ENCODE peak calls at places on chromosome 18, in eight cellular contexts. C is cardiac muscle cell, L is tibial artery, D is glutamatergic neuron, S is AG04449, B is astrocyte of the cerebellum, R is cardiac fibroblast, J is GM12865. H is an unnamed sample.

GRCh38 chr18:77106331-77106730 is 26.3 kb downstream of the MBP start:
- DNase-seq in D (no peak), R (peak; percentile 50), J (peak; percentile 71), L (no peak), C (peak; percentile 70), S (no peak), B (no peak), H (no peak)

GRCh38 chr18:23710068-23710527 is 20.8 kb downstream of the LAMA3 start:
- DNase-seq in C (peak; percentile 92), J (peak; percentile 84), R (peak; percentile 87), B (no peak), L (no peak), D (no peak), S (no peak), H (no peak)

GRCh38 chr18:78123144-78123909 is 856.3 kb upstream of the SALL3 start:
- DNase-seq in B (no peak), D (no peak), J (no peak), C (no peak), S (no peak), R (no peak), L (no peak), H (no peak)

GRCh38 chr18:49880656-49881055 is 67.3 kb upstream of the ACAA2 start:
- DNase-seq in J (no peak), B (no peak), S (no peak), C (peak; percentile 41), R (peak; percentile 8), D (no peak), L (no peak), H (no peak)

GRCh38 chr18:60022671-60023276 is 123.0 kb downstream of the PMAIP1 start:
- DNase-seq in B (no peak), S (no peak), R (no peak), L (no peak), C (no peak), J (peak; percentile 47), D (no peak), H (no peak)

GRCh38 chr18:7890078-7890477 is 323.0 kb downstream of the PTPRM start:
- DNase-seq in J (no peak), B (no peak), D (no peak), C (no peak), L (no peak), R (no peak), S (no peak), H (no peak)

GRCh38 chr18:55552498-55553189 is 35.3 kb downstream of the TCF4 start:
- DNase-seq in S (no peak), C (peak; percentile 50), D (no peak), L (no peak), B (peak; percentile 87), R (peak; percentile 35), J (no peak), H (no peak)

GRCh38 chr18:77054288-77054605 is 78.3 kb downstream of the MBP start:
- DNase-seq in S (no peak), D (no peak), B (no peak), R (no peak), L (no peak), C (no peak), J (peak; percentile 44), H (no peak)

GRCh38 chr18:51569561-51569960 is 372.1 kb upstream of the MEX3C start:
- DNase-seq in S (no peak), J (no peak), L (no peak), B (no peak), R (no peak), D (no peak), C (no peak), H (no peak)

GRCh38 chr18:76679259-76679658 is 143.1 kb upstream of the ZNF236 start:
- DNase-seq in S (no peak), C (no peak), B (no peak), R (no peak), L (no peak), J (no peak), D (peak; percentile 50), H (no peak)

GRCh38 chr18:76274470-76275289 is 220.4 kb downstream of the ZNF516 start:
- DNase-seq in C (no peak), D (peak; percentile 68), L (no peak), S (no peak), J (peak; percentile 18), R (no peak), B (no peak), H (no peak)

GRCh38 chr18:21134895-21135294 is 23.3 kb upstream of the ROCK1 start:
- DNase-seq in J (peak; percentile 23), C (peak; percentile 50), L (no peak), D (no peak), B (no peak), R (peak; percentile 55), S (no peak), H (no peak)

GRCh38 chr18:70442933-70443332 is 154.1 kb downstream of the SOCS6 start:
- DNase-seq in L (no peak), S (no peak), J (no peak), R (no peak), D (no peak), B (no peak), C (no peak), H (no peak)

GRCh38 chr18:11324510-11324909 is 175.1 kb upstream of the PIEZO2 start:
- DNase-seq in R (peak; percentile 54), S (no peak), J (no peak), D (no peak), C (peak; percentile 56), L (no peak), B (no peak), H (no peak)

GRCh38 chr18:11323359-11323819 is 174.0 kb upstream of the PIEZO2 start:
- DNase-seq in C (peak; percentile 76), L (no peak), D (no peak), B (peak; percentile 49), R (peak; percentile 73), J (no peak), S (no peak), H (no peak)

GRCh38 chr18:11320981-11321380 is 171.6 kb upstream of the PIEZO2 start:
- DNase-seq in R (peak; percentile 62), D (no peak), B (peak; percentile 57), C (peak; percentile 55), L (no peak), S (no peak), J (peak; percentile 34), H (no peak)

GRCh38 chr18:11322006-11322405 is 172.6 kb upstream of the PIEZO2 start:
- DNase-seq in L (no peak), C (no peak), D (no peak), R (no peak), J (no peak), S (no peak), B (no peak), H (no peak)

GRCh38 chr18:11322716-11323115 is 173.3 kb upstream of the PIEZO2 start:
- DNase-seq in D (no peak), R (no peak), C (no peak), L (no peak), J (peak; percentile 9), B (no peak), S (no peak), H (no peak)
- TF ChIP-seq CTCF in D (no peak), R (peak; percentile 9), C (no peak), L (no peak), J (no peak), B (no peak), S (no peak), H (no peak)

GRCh38 chr18:29191263-29191662 is 1014.3 kb upstream of the CDH2 start:
- DNase-seq in L (no peak), S (no peak), B (no peak), R (peak; percentile 50), J (no peak), D (peak; percentile 29), C (peak; percentile 51), H (no peak)
- TF ChIP-seq CTCF in L (no peak), S (peak; percentile 49), B (peak; percentile 40), R (peak; percentile 52), J (no peak), D (peak; percentile 53), C (peak; percentile 57), H (peak; percentile 34)

DNA sequence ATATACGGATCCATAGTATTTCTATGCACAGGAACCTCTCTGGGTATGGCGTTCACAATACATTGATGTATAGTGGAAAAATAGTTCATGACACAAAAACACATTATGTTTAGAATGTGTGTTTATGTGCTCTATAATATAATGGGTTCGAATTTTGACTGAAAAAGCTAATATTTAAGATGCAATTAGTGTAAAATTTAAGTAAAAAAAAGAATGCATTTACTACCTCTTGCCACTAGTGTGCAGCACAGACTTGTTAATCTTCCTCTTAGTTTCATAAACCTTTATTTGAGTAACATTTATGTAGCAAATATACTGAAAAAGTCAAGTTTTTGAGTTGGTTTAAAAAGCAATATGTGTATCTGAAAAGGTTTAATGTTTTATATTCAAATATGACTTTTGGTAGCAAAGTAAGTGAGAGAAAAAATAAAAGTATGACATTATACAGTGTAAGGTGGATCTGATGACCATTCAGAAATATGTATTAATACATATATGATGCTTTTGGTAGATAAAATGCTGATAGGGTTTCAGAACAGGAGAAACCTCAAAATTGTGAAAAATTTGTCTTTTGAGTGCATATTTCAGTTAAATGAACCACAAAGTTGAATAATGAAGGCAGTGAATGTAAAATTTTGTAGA is 49.5 kb downstream of the CCDC102B start:
- DNase-seq in D (no peak), S (no peak), L (no peak), J (peak; percentile 42), B (peak; percentile 34), C (peak; percentile 51), R (peak; percentile 70), H (no peak)
- TF ChIP-seq CTCF in D (peak; percentile 80), S (peak; percentile 47), L (peak; percentile 39), J (peak; percentile 53), B (peak; percentile 43), C (peak; percentile 64), R (peak; percentile 50), H (peak; percentile 84)

GRCh38 chr18:74040459-74041332 is 106.9 kb downstream of the FBXO15 start:
- DNase-seq in L (no peak), S (no peak), B (no peak), C (peak; percentile 10), R (peak; percentile 1), J (peak; percentile 49), D (peak; percentile 84), H (peak; percentile 29)
- TF ChIP-seq CTCF in L (no peak), S (peak; percentile 41), B (peak; percentile 29), C (peak; percentile 33), R (peak; percentile 39), J (peak; percentile 64), D (peak; percentile 70), H (peak; percentile 74)

DNA sequence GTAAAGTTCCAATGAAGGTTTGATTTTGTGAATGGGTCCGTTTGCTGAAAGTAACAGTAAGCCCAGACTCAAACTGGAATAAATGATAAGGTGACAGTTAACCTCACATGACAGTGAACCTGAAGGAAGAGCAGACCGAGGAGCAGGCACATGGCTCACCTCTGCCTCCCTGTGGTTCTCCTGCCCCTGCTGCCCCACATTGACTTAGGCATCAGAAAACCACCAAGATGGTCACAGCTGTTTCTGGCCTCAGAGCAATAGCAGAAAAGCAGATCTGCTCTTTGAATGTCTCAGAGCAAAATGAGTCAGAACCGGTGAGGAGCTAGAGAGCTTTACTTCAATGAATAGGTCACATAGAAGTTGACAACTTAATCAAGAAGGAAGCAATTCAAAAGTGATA is 487.6 kb downstream of the METTL4 start:
- DNase-seq in R (no peak), B (no peak), C (no peak), L (no peak), S (no peak), D (no peak), J (peak; percentile 14), H (no peak)
- TF ChIP-seq CTCF in R (no peak), B (peak; percentile 7), C (no peak), L (no peak), S (no peak), D (no peak), J (peak; percentile 27), H (peak; percentile 48)

DNA sequence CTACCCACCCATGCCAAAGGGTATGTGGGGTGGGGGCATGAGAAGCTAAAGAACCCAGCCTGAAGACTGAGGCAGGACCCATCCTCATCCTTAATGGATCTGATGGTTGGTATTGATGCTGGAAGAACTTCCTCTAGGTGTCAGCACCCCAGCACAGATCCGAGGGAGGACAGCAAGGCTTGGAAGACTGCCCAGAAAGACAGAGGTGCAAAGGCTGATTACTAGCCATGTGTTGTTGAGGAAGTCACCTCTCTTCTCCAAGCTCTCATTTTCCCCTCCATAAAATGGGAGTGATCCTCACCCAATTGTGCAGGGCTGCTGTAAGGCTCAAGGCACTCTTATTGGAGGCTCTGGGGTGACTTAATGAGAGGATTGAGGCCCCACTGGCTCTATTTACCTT is 256.5 kb downstream of the CELF4 start:
- DNase-seq in R (no peak), D (no peak), L (no peak), B (no peak), S (no peak), C (peak; percentile 25), J (no peak), H (no peak)
- TF ChIP-seq CTCF in R (no peak), D (no peak), L (no peak), B (no peak), S (no peak), C (no peak), J (no peak), H (no peak)